ENCODE peak calls at places on chromosome 20, in four cellular contexts. K, D, E and H are unnamed samples.

GRCh38 chr20:8421981-8422380 is 289.9 kb downstream of the PLCB1 start:
- DNase-seq in E (no peak), D (no peak), K (no peak), H (no peak)

GRCh38 chr20:37397076-37397953 is 51.4 kb downstream of the SRC start:
- DNase-seq in K (no peak), E (peak; percentile 52), D (no peak), H (no peak)

GRCh38 chr20:41009960-41010359 is 18.7 kb upstream of the TOP1 start:
- DNase-seq in D (no peak), E (no peak), K (no peak), H (no peak)

GRCh38 chr20:34045294-34045693 is 51.6 kb downstream of the RALY start:
- DNase-seq in D (peak; percentile 46), K (no peak), E (no peak), H (no peak)

GRCh38 chr20:51500311-51500710 is 42.2 kb downstream of the NFATC2 start:
- DNase-seq in E (no peak), D (no peak), K (no peak), H (no peak)

GRCh38 chr20:3080939-3081388 is 3.6 kb downstream of the AVP start:
- DNase-seq in E (no peak), K (no peak), D (peak; percentile 84), H (no peak)

GRCh38 chr20:58374027-58374850 is 14.8 kb upstream of the VAPB start:
- DNase-seq in K (no peak), D (no peak), E (peak; percentile 70), H (peak; percentile 44)

GRCh38 chr20:43722153-43722505 is 4.7 kb downstream of the GTSF1L start:
- DNase-seq in E (no peak), D (no peak), K (no peak), H (no peak)

GRCh38 chr20:46943861-46944591 is 49.4 kb downstream of the EYA2 start:
- DNase-seq in E (no peak), K (no peak), D (no peak), H (no peak)

GRCh38 chr20:9551808-9552550 is 37.6 kb downstream of the LAMP5 start:
- DNase-seq in K (no peak), E (no peak), D (no peak), H (no peak)

GRCh38 chr20:39376788-39377187 is 414.6 kb downstream of the DHX35 start:
- DNase-seq in E (no peak), K (no peak), D (no peak), H (no peak)

GRCh38 chr20:47727909-47728361 is 57.3 kb downstream of the SULF2 start:
- DNase-seq in E (no peak), D (no peak), K (no peak), H (no peak)

GRCh38 chr20:34573541-34573940 is 15.0 kb downstream of the MAP1LC3A start:
- DNase-seq in E (no peak), K (no peak), D (no peak), H (no peak)

GRCh38 chr20:22575087-22575721 is 9.2 kb downstream of the FOXA2 start:
- DNase-seq in E (no peak), D (no peak), K (peak; percentile 99), H (peak; percentile 75)

GRCh38 chr20:61436268-61436667 is 184.2 kb downstream of the CDH4 start:
- DNase-seq in K (no peak), D (no peak), E (no peak), H (peak; percentile 89)

GRCh38 chr20:51388227-51388626 is 154.3 kb downstream of the NFATC2 start:
- DNase-seq in K (no peak), D (no peak), E (no peak), H (no peak)